ENCODE peak calls at places on chromosomes 16 and 17, in six cellular contexts. B is H9, R is neuronal stem cell, W is H1, Z is IMR-90, F is mesenchymal stem cell. X is an unnamed sample.

GRCh38 chr16:14334366-14335105 is 263.4 kb downstream of the MRTFB start:
- DNase-seq in B (no peak), R (no peak), W (no peak), Z (no peak), F (no peak), X (peak)

GRCh38 chr16:25912321-25912720 is 220.6 kb downstream of the HS3ST4 start:
- DNase-seq in B (no peak), R (no peak), W (no peak), Z (no peak), F (no peak), X (no peak)

GRCh38 chr16:668519-669171 is 713 bp downstream of the RHOT2 start:
- DNase-seq in B (no peak), R (no peak), W (no peak), Z (no peak), F (no peak), X (peak)

GRCh38 chr16:73010150-73010676 is 37.7 kb downstream of the ZFHX3 start:
- DNase-seq in B (no peak), R (no peak), W (no peak), Z (no peak), F (no peak), X (peak)

GRCh38 chr16:70250748-70251650 is 741 bp downstream of the EXOSC6 start:
- DNase-seq in B (peak), R (peak), W (no peak), Z (peak), F (peak), X (peak)

GRCh38 chr17:47199627-47200324 is 9.4 kb upstream of the MYL4 start:
- DNase-seq in B (no peak), R (no peak), W (no peak), Z (no peak), F (no peak), X (no peak)

GRCh38 chr17:48841395-48841831 is 10.6 kb downstream of the CALCOCO2 start:
- DNase-seq in B (no peak), R (no peak), W (no peak), Z (peak), F (peak), X (no peak)

GRCh38 chr17:55289106-55289446 is 24.3 kb downstream of the HLF start:
- DNase-seq in B (no peak), R (no peak), W (no peak), Z (no peak), F (no peak), X (no peak)

GRCh38 chr16:54077412-54077821 is 209.2 kb downstream of the IRX3 start:
- DNase-seq in B (no peak), R (no peak), W (no peak), Z (peak), F (peak), X (no peak)

GRCh38 chr17:3529817-3530741 is 27.5 kb downstream of the TRPV3 start:
- DNase-seq in B (peak), R (peak), W (no peak), Z (no peak), F (no peak), X (peak)

GRCh38 chr16:87780385-87780989 is 14.7 kb upstream of the KLHDC4 start:
- DNase-seq in B (no peak), R (no peak), W (no peak), Z (peak), F (no peak), X (no peak)

GRCh38 chr17:16398270-16399267 is 16.8 kb upstream of the TRPV2 start:
- DNase-seq in B (no peak), R (no peak), W (no peak), Z (no peak), F (peak), X (peak)

GRCh38 chr17:31269597-31269996 is 27.4 kb downstream of the OMG start:
- DNase-seq in B (peak), R (no peak), W (peak), Z (peak), F (peak), X (peak)

GRCh38 chr17:77128895-77129567 is 11.7 kb upstream of the SEC14L1 start:
- DNase-seq in B (no peak), R (no peak), W (no peak), Z (no peak), F (no peak), X (no peak)

GRCh38 chr16:86608301-86608747 is 30.0 kb downstream of the FOXL1 start:
- DNase-seq in B (no peak), R (no peak), W (no peak), Z (peak), F (peak), X (no peak)

GRCh38 chr17:79852748-79853147 is 13.5 kb upstream of the CBX4 start:
- DNase-seq in B (no peak), R (no peak), W (no peak), Z (peak), F (peak), X (no peak)

GRCh38 chr17:43356999-43357398 is 41.8 kb upstream of the ARL4D start:
- DNase-seq in B (no peak), R (no peak), W (no peak), Z (peak), F (peak), X (peak)

GRCh38 chr17:50146927-50147640 is 3.4 kb downstream of the PPP1R9B start:
- DNase-seq in B (no peak), R (no peak), W (no peak), Z (no peak), F (no peak), X (no peak)

GRCh38 chr16:641326-642188 is at the start of gene MCRIP2:
- DNase-seq in B (peak), R (peak), W (no peak), Z (peak), F (peak), X (peak)

GRCh38 chr17:82433560-82434215 is 15.3 kb upstream of the OGFOD3 start:
- DNase-seq in B (no peak), R (no peak), W (no peak), Z (no peak), F (no peak), X (no peak)

GRCh38 chr17:82750241-82750905 is 1.5 kb upstream of the TBCD start:
- DNase-seq in B (peak), R (no peak), W (no peak), Z (no peak), F (no peak), X (no peak)

GRCh38 chr17:30475206-30475605 is 2.0 kb upstream of the GOSR1 start:
- DNase-seq in B (no peak), R (no peak), W (no peak), Z (no peak), F (no peak), X (no peak)

GRCh38 chr17:30969989-30970680 is 704 bp upstream of the RNF135 start:
- DNase-seq in B (peak), R (no peak), W (no peak), Z (no peak), F (no peak), X (peak)

GRCh38 chr17:19304209-19304608 is 58.3 kb downstream of the B9D1 start:
- DNase-seq in B (no peak), R (no peak), W (no peak), Z (peak), F (peak), X (no peak)

GRCh38 chr16:2467301-2468141 is 3.6 kb upstream of the NTN3 start:
- DNase-seq in B (peak), R (no peak), W (no peak), Z (peak), F (peak), X (no peak)

GRCh38 chr17:57080708-57081107 is 4.3 kb upstream of the AKAP1 start:
- DNase-seq in B (no peak), R (no peak), W (no peak), Z (peak), F (no peak), X (peak)

GRCh38 chr16:30122621-30123160 is 329 bp downstream of the MAPK3 start:
- DNase-seq in B (no peak), R (no peak), W (no peak), Z (no peak), F (peak), X (no peak)

DNA sequence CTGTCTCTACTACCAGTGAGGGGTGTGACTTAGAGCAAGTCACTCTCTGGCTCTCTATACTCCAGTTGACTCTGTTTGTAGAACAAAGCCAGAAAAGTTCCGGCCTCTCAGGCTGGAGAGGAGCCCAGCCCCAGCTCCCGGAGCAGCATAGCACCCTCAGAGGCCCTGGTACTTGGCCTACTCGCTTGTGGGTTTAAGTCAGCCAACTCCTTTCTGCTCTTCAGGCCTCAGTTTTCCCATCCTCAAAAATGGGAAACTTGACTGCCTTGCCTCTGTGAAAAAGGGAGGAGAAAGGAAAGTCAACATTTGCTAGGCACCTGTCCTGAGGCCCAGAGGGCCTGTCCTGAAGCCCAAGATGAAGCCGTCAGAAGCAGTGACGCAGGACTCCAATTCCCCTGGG is 1.1 kb downstream of the CHST6 start:
- DNase-seq in B (no peak), R (no peak), W (no peak), Z (no peak), F (no peak), X (no peak)
- H2AFZ ChIP-seq in B (no peak), R (peak), W (peak), Z (no peak), F (no peak), X (no peak)

DNA sequence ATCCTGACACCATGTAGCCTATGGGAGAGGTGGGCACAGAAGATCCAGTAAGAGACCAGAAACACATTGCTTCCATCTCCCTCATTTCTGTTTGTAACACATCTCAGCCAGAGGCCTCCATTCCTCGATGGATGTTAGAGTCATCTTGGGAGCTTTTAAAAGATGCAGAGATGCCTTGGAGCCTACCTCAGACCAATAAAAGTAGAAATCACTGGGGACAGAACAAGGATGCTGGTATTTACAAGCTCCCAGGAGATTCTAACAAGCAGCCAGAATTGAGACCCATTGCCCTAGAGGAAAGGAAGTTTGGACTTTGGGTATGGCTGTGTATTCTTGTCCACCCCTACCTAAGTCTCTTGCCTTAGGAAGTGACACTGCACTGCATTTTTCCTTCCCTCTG is 40.8 kb downstream of the HS3ST3A1 start:
- DNase-seq in B (no peak), R (no peak), W (no peak), Z (no peak), F (no peak), X (no peak)
- H3K14ac ChIP-seq in B (no peak), R (no peak), W (no peak), Z (peak), F (no peak), X (no peak)

GRCh38 chr17:45172541-45173286 is 11.0 kb downstream of the HEXIM2 start:
- DNase-seq in B (peak), R (no peak), W (no peak), Z (peak), F (peak), X (peak)

GRCh38 chr17:45171338-45172231 is 9.9 kb downstream of the HEXIM2 start:
- DNase-seq in B (peak), R (no peak), W (no peak), Z (no peak), F (no peak), X (peak)

GRCh38 chr17:45170976-45171337 is 9.3 kb downstream of the HEXIM2 start:
- DNase-seq in B (peak), R (no peak), W (no peak), Z (peak), F (peak), X (peak)

GRCh38 chr17:45170280-45170975 is 8.8 kb downstream of the HEXIM2 start:
- DNase-seq in B (peak), R (no peak), W (no peak), Z (no peak), F (no peak), X (no peak)

DNA sequence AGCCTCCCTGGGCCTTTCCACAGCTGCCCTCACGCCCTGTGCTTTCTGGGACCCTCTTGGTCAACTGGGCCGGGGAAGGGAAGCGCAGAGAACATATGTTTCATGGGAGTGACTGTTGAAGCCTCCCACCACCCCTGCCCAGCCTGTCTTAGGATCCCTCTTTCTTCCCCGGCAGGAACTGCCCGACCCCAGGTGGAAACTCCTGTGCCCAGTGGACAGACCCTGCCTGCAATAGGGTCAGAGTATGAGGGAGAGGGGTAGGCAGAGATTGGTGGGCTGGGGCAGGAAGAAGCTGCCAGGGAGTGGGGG is 10.5 kb downstream of the HEXIM2 start:
- DNase-seq in B (no peak), R (no peak), W (no peak), Z (no peak), F (no peak), X (no peak)
- H3K4ac ChIP-seq in B (no peak), R (peak), W (no peak), Z (peak), F (peak), X (no peak)

GRCh38 chr17:69175812-69176517 is 34.3 kb upstream of the ABCA6 start:
- DNase-seq in B (no peak), R (no peak), W (no peak), Z (peak), F (peak), X (peak)
- H2AFZ ChIP-seq in B (no peak), R (no peak), W (no peak), Z (no peak), F (no peak), X (no peak)

GRCh38 chr17:41315204-41315794 is at the start of gene KRTAP17-1:
- DNase-seq in B (no peak), R (no peak), W (no peak), Z (no peak), F (no peak), X (no peak)
- H3K14ac ChIP-seq in B (peak), R (peak), W (no peak), Z (no peak), F (no peak), X (no peak)

GRCh38 chr16:11655655-11656054 is 12.6 kb upstream of the SNN start:
- DNase-seq in B (no peak), R (no peak), W (no peak), Z (no peak), F (no peak), X (no peak)

GRCh38 chr16:11662582-11662981 is 5.7 kb upstream of the SNN start:
- DNase-seq in B (no peak), R (no peak), W (no peak), Z (no peak), F (no peak), X (no peak)

GRCh38 chr16:11665071-11665491 is 3.2 kb upstream of the SNN start:
- DNase-seq in B (peak), R (no peak), W (no peak), Z (no peak), F (no peak), X (no peak)

GRCh38 chr16:11658896-11659708 is 9.2 kb upstream of the SNN start:
- DNase-seq in B (peak), R (no peak), W (no peak), Z (no peak), F (no peak), X (no peak)
- H3K4ac ChIP-seq in B (no peak), R (no peak), W (peak), Z (no peak), F (no peak), X (no peak)

GRCh38 chr16:49524578-49525315 is 151.1 kb downstream of the C16orf78 start:
- DNase-seq in B (no peak), R (no peak), W (no peak), Z (no peak), F (no peak), X (no peak)
- H2AFZ ChIP-seq in B (no peak), R (no peak), W (no peak), Z (no peak), F (no peak), X (no peak)

GRCh38 chr16:55421225-55421624 is 57.8 kb upstream of the MMP2 start:
- DNase-seq in B (no peak), R (no peak), W (no peak), Z (no peak), F (no peak), X (no peak)

GRCh38 chr16:55426865-55427484 is 52.0 kb upstream of the MMP2 start:
- DNase-seq in B (no peak), R (no peak), W (no peak), Z (no peak), F (no peak), X (no peak)
- H3K14ac ChIP-seq in B (no peak), R (no peak), W (no peak), Z (no peak), F (no peak), X (no peak)

DNA sequence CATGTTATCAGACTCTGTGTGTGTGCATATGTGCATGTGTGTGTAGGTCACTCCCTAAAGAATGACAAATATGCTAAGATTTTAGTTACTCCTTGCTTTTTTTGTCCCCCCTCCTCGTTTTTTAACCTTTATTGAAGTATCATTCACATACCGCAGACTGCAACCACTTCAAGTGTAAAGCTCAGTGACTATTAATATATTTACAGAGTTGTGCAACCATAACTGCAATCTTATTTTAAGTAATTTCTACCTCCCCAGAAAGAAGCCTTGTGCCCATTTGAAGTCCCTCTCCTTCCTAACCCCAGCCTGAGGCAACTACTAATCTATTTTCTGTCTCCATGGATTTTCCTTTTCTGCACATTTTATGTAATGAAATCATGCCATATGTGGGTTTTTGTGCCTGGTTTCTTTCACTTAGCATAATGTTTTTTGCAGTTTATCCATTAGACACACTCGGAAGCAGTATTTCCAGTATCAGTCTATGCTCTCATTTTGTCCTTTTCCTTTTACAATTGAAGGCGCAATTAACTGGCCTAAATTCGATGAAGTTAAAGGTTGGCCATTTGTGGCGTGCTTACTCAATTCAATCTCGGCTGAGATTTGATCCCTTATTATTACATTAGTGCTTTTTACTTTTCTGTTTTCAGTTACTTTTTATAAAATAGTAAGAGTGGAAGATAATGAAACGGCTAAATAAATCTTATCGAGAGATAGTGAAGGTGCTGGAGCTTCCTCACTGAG is 318.5 kb downstream of the HAPSTR1 start:
- DNase-seq in B (no peak), R (no peak), W (no peak), Z (no peak), F (no peak), X (no peak)
- H3K4ac ChIP-seq in B (no peak), R (no peak), W (no peak), Z (no peak), F (no peak), X (no peak)

X was measured in trophoblast cell.